ENCODE peak calls at places on chromosomes 11 and 22, in five cellular contexts. V is breast epithelium, L is suprapubic skin, T is body of pancreas, H is transverse colon. B is an unnamed sample.

GRCh38 chr11:134069426-134069921 is 602 bp downstream of the JAM3 start:
- DNase-seq in V (no peak), L (no peak), T (no peak), H (no peak), B (no peak)

GRCh38 chr22:24576793-24577192 is 16.1 kb downstream of the LRRC75B start:
- DNase-seq in V (no peak), L (no peak), T (no peak), H (no peak), B (no peak)

GRCh38 chr11:9095421-9095820 is 4.0 kb upstream of the SCUBE2 start:
- DNase-seq in V (no peak), L (no peak), T (no peak), H (peak), B (no peak)

GRCh38 chr22:35894937-35895708 is 133.5 kb downstream of the RBFOX2 start:
- DNase-seq in V (no peak), L (no peak), T (no peak), H (peak), B (no peak)

GRCh38 chr11:9003573-9004309 is at the start of gene NRIP3:
- DNase-seq in V (peak), L (peak), T (peak), H (peak), B (peak)

GRCh38 chr11:85826096-85826855 is 15.3 kb upstream of the SYTL2 start:
- DNase-seq in V (no peak), L (no peak), T (no peak), H (peak), B (peak)

GRCh38 chr11:127458561-127458960 is 458.0 kb upstream of the KIRREL3 start:
- DNase-seq in V (no peak), L (no peak), T (no peak), H (no peak), B (no peak)

GRCh38 chr11:68463714-68464113 is 3.2 kb downstream of the PPP6R3 start:
- DNase-seq in V (no peak), L (no peak), T (no peak), H (no peak), B (no peak)

GRCh38 chr22:26536056-26536761 is 23.9 kb upstream of the TFIP11 start:
- DNase-seq in V (no peak), L (no peak), T (peak), H (no peak), B (no peak)

GRCh38 chr11:123371506-123372297 is 58.4 kb upstream of the GRAMD1B start:
- DNase-seq in V (no peak), L (no peak), T (no peak), H (no peak), B (no peak)

GRCh38 chr22:24146791-24147353 is 34.4 kb upstream of the SUSD2 start:
- DNase-seq in V (no peak), L (no peak), T (peak), H (peak), B (no peak)

GRCh38 chr22:46750861-46751260 is 11.6 kb upstream of the TBC1D22A start:
- DNase-seq in V (no peak), L (peak), T (no peak), H (peak), B (peak)

GRCh38 chr11:45812581-45813548 is 7.9 kb downstream of the SLC35C1 start:
- DNase-seq in V (no peak), L (no peak), T (no peak), H (no peak), B (no peak)

GRCh38 chr11:1744879-1745700 is 5.3 kb downstream of the IFITM10 start:
- DNase-seq in V (no peak), L (peak), T (no peak), H (no peak), B (no peak)

GRCh38 chr11:3134218-3134621 is 30.9 kb downstream of the OSBPL5 start:
- DNase-seq in V (no peak), L (peak), T (no peak), H (peak), B (peak)

GRCh38 chr11:35292290-35292689 is 127.1 kb downstream of the SLC1A2 start:
- DNase-seq in V (no peak), L (no peak), T (no peak), H (no peak), B (no peak)

GRCh38 chr22:37014835-37015586 is 4.2 kb downstream of the TST start:
- DNase-seq in V (no peak), L (no peak), T (no peak), H (peak), B (peak)

GRCh38 chr11:82794490-82794889 is 60.8 kb upstream of the FAM181B start:
- DNase-seq in V (no peak), L (no peak), T (no peak), H (no peak), B (no peak)

GRCh38 chr11:8689726-8690255 is 7.2 kb downstream of the RPL27A start:
- DNase-seq in V (no peak), L (peak), T (no peak), H (no peak), B (no peak)

GRCh38 chr11:8062781-8063257 is 18.2 kb upstream of the TUB start:
- DNase-seq in V (no peak), L (peak), T (no peak), H (no peak), B (peak)

GRCh38 chr11:81449588-81450155 is 1284.0 kb downstream of the FAM181B start:
- DNase-seq in V (no peak), L (no peak), T (no peak), H (no peak), B (no peak)

GRCh38 chr11:18485905-18486528 is 30.4 kb downstream of the LDHAL6A start:
- DNase-seq in V (no peak), L (no peak), T (no peak), H (no peak), B (no peak)

GRCh38 chr11:43708776-43709175 is 28.2 kb downstream of the HSD17B12 start:
- DNase-seq in V (no peak), L (no peak), T (no peak), H (no peak), B (no peak)

GRCh38 chr11:9574556-9574805 is 1.0 kb downstream of the WEE1 start:
- DNase-seq in V (no peak), L (no peak), T (no peak), H (peak), B (no peak)

GRCh38 chr22:17866621-17867020 is 92.4 kb upstream of the BID start:
- DNase-seq in V (no peak), L (no peak), T (no peak), H (no peak), B (no peak)

GRCh38 chr11:49442669-49443068 is 234.3 kb upstream of the FOLH1 start:
- DNase-seq in V (no peak), L (no peak), T (no peak), H (no peak), B (no peak)

GRCh38 chr11:117217685-117218084 is 14.2 kb downstream of the PCSK7 start:
- DNase-seq in V (peak), L (peak), T (no peak), H (no peak), B (peak)

GRCh38 chr22:19723990-19724827 is 870 bp downstream of the GP1BB start:
- DNase-seq in V (no peak), L (no peak), T (no peak), H (no peak), B (no peak)

GRCh38 chr22:42001127-42001526 is 2.5 kb downstream of the WBP2NL start:
- DNase-seq in V (no peak), L (no peak), T (no peak), H (no peak), B (no peak)

GRCh38 chr11:58576792-58577440 is 1.3 kb upstream of the LPXN start:
- DNase-seq in V (no peak), L (no peak), T (no peak), H (no peak), B (no peak)

GRCh38 chr22:23077627-23078461 is 7.5 kb downstream of the GNAZ start:
- DNase-seq in V (no peak), L (no peak), T (no peak), H (no peak), B (no peak)

GRCh38 chr22:26362471-26362870 is 66.6 kb upstream of the ASPHD2 start:
- DNase-seq in V (no peak), L (no peak), T (no peak), H (no peak), B (no peak)

GRCh38 chr22:44712156-44712555 is 10.2 kb downstream of the PRR5 start:
- DNase-seq in V (no peak), L (no peak), T (no peak), H (no peak), B (peak)

GRCh38 chr22:49291169-49291568 is 536.5 kb downstream of the BRD1 start:
- DNase-seq in V (peak), L (peak), T (no peak), H (no peak), B (no peak)

GRCh38 chr11:926341-926916 is 759 bp downstream of the AP2A2 start:
- DNase-seq in V (no peak), L (no peak), T (peak), H (peak), B (no peak)

GRCh38 chr11:80782135-80782885 is 1341.5 kb upstream of the TENM4 start:
- DNase-seq in V (no peak), L (no peak), T (no peak), H (no peak), B (no peak)

GRCh38 chr11:85414175-85414574 is 213.0 kb downstream of the DLG2 start:
- DNase-seq in V (no peak), L (no peak), T (no peak), H (no peak), B (no peak)

GRCh38 chr22:47782461-47783075 is 1020.1 kb downstream of the TBC1D22A start:
- DNase-seq in V (no peak), L (no peak), T (no peak), H (no peak), B (no peak)

GRCh38 chr22:47779474-47779873 is 1017.0 kb downstream of the TBC1D22A start:
- DNase-seq in V (no peak), L (no peak), T (no peak), H (no peak), B (no peak)

GRCh38 chr22:47781024-47781423 is 1018.6 kb downstream of the TBC1D22A start:
- DNase-seq in V (no peak), L (no peak), T (no peak), H (no peak), B (no peak)

GRCh38 chr22:47780281-47780875 is 1017.9 kb downstream of the TBC1D22A start:
- DNase-seq in V (no peak), L (no peak), T (no peak), H (no peak), B (no peak)

GRCh38 chr22:47781427-47782111 is 1019.1 kb downstream of the TBC1D22A start:
- DNase-seq in V (no peak), L (no peak), T (no peak), H (no peak), B (no peak)
- H3K27ac ChIP-seq in V (no peak), L (no peak), T (no peak), H (no peak), B (no peak)

DNA sequence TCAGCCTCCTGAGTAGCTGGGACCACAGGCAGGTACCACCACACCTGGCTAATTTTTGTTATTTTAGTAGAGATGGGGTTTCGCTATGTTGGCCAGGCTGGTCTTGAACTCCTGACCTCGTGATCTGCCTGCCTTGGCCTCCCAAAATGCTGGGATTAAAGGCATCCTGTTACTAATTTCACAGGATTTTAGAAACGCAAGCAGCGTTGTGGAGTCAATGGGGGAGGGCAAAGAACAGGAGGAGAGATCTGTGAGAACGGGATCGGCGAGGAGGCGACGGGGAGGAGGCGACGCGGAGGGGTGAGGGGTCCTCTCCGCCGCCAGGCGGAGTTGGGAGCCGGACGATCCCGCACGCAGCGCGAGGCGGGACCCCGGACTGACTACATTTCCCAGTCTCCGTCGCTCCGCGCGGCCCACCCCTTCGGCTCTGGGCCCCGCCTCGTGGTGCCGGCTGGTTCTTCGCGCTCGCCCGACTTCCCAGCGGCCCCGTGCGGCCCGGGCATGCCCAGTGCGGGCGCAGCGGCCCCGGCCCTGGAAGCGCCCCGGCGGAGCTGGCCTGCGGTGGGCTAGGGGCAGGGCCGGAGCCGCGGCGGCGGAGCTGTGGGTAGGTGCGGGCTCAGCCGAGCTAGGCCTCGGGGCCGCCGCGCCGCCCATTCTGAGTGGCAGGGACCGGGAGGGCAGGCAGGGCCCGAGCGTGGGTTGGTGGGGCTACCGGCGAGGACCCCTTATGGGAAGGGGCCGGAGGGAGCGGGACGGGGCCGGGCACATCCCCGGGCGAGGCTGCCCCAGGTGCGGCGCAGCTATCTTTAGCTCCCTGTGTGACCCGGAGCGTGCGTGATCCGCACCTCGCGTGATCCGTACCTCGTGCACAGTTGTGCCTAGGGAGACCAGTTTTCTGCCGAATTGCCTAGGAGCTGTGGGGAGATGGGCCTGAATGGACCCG is at the start of gene EI24:
- DNase-seq in V (peak), L (peak), T (peak), H (peak), B (peak)
- TF ChIP-seq POLR2A in V (no peak), L (peak), T (peak), H (peak), B (peak)

GRCh38 chr11:104090767-104091166 is 54.3 kb downstream of the DDI1 start:
- DNase-seq in V (no peak), L (no peak), T (no peak), H (no peak), B (no peak)
- H3K27ac ChIP-seq in V (no peak), L (no peak), T (no peak), H (no peak), B (no peak)

GRCh38 chr11:12464303-12464702 is 86.9 kb downstream of the PARVA start:
- DNase-seq in V (no peak), L (no peak), T (no peak), H (no peak), B (no peak)

GRCh38 chr11:12469451-12469850 is 92.1 kb downstream of the PARVA start:
- DNase-seq in V (no peak), L (no peak), T (no peak), H (no peak), B (no peak)

GRCh38 chr11:12470236-12470635 is 92.9 kb downstream of the PARVA start:
- DNase-seq in V (no peak), L (no peak), T (no peak), H (no peak), B (no peak)

GRCh38 chr11:12465332-12465731 is 88.0 kb downstream of the PARVA start:
- DNase-seq in V (no peak), L (no peak), T (no peak), H (no peak), B (no peak)

GRCh38 chr11:12467610-12468009 is 90.2 kb downstream of the PARVA start:
- DNase-seq in V (no peak), L (no peak), T (no peak), H (no peak), B (no peak)
- TF ChIP-seq POLR2A in V (no peak), L (no peak), T (no peak), H (no peak), B (no peak)

DNA sequence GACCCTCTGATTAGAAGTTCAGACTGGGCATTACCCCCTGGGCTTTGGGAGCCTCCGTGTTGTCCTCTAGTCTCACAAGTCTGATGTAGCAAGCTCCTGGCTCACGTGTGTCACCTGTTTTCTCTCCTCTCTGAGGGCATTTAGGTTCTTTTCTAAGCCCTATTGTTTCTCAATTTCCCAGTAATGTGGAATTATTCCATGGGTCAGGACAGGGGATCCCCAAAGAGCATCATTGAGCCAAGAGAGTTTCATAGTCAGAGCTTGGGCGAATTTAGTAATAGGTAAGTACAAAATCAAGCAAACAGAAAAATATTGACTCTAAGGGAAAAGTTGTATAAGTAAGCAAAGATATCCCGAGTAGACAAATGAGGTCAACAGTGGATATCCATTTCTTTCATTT is 57.3 kb downstream of the PPP6R2 start:
- DNase-seq in V (no peak), L (no peak), T (no peak), H (no peak), B (peak)
- H3K27ac ChIP-seq in V (peak), L (no peak), T (peak), H (no peak), B (peak)

DNA sequence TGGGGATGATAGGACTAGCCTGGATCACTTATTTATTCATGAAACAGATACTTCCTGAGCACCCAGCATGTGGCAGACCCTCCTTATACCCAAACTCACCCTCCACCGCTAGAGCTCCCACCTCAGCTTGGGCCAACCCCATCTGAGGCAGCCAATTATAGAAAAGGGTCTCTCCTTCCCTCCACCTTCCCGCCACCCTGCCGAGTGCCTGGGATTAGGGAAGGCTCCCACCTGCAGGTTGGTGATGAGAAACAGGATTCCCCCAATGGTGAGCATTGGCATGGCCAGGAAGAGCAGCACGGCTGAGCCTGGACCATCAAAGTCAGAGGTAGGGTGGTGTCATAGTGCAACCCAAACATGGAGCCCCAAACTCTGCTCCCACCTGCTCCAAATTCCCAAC is 5.9 kb downstream of the SLC43A3 start:
- DNase-seq in V (no peak), L (no peak), T (no peak), H (no peak), B (no peak)
- TF ChIP-seq POLR2A in V (no peak), L (no peak), T (no peak), H (no peak), B (no peak)

GRCh38 chr11:75852406-75853017 is 37.5 kb downstream of the UVRAG start:
- DNase-seq in V (no peak), L (no peak), T (no peak), H (no peak), B (no peak)

GRCh38 chr11:75851203-75851602 is 36.2 kb downstream of the UVRAG start:
- DNase-seq in V (no peak), L (no peak), T (no peak), H (no peak), B (no peak)

GRCh38 chr11:75853971-75854370 is 39.0 kb downstream of the UVRAG start:
- DNase-seq in V (no peak), L (no peak), T (no peak), H (no peak), B (no peak)

GRCh38 chr11:75850787-75851186 is 35.8 kb downstream of the UVRAG start:
- DNase-seq in V (no peak), L (no peak), T (no peak), H (no peak), B (no peak)

GRCh38 chr11:75849917-75850316 is 34.9 kb downstream of the UVRAG start:
- DNase-seq in V (no peak), L (no peak), T (no peak), H (no peak), B (no peak)
- H3K27ac ChIP-seq in V (no peak), L (no peak), T (no peak), H (no peak), B (no peak)

GRCh38 chr11:59997800-59998199 is 19.2 kb upstream of the OOSP4B start:
- DNase-seq in V (no peak), L (no peak), T (no peak), H (no peak), B (no peak)
- TF ChIP-seq POLR2A in V (no peak), L (no peak), T (no peak), H (no peak), B (no peak)

DNA sequence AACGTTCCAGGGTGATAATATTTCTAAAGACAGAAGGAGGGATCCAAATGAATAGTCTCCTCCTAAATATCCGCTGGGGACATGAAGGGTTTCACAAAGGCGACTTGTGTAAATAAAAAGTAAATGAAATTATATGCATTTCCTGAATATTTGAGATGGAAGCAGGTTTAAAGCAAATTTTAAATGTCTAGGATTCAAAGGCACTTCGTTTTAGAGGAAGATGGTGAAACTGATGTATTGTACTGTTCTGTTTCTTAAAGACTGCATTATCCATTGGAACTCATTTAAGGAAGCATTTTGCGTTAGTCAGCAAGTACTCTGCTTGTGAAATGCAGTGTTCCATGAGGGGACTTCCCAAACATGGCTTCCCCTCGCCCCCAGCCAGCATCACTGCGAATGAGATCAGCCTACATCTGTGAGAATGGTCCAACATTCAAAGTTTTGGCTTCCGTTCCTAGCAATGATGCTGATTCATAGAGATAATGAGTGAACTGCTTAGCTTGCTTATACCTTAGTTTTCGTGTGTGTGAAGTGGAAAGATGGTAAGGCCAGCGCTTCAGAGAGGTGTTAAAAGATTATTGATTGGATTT is 1.5 kb downstream of the RAB39A start:
- DNase-seq in V (no peak), L (no peak), T (no peak), H (no peak), B (peak)
- H3K27ac ChIP-seq in V (no peak), L (no peak), T (no peak), H (no peak), B (no peak)

B was measured in right lobe of liver.